ENCODE peak calls at places on chromosomes 7 and 10, in nine cellular contexts. X is heart left ventricle, H is IMR-90, F is tibial nerve, U is GM12878, G is endothelial cell of umbilical vein, I is esophagus squamous epithelium, S is breast epithelium, D is A549. N is an unnamed sample.

GRCh38 chr7:75813084-75813483 is 522 bp downstream of the CCL24 start:
- DNase-seq in X (no peak), H (peak), F (no peak), U (no peak), G (no peak), I (no peak), S (no peak), D (no peak), N (no peak)

GRCh38 chr10:132931258-132931657 is 11.1 kb downstream of the CFAP46 start:
- DNase-seq in X (no peak), H (peak), F (no peak), U (no peak), G (no peak), I (no peak), S (no peak), D (no peak), N (no peak)

GRCh38 chr10:59283456-59284082 is 78.8 kb downstream of the FAM13C start:
- DNase-seq in X (no peak), H (peak), F (no peak), U (no peak), G (no peak), I (no peak), S (no peak), D (no peak), N (no peak)

GRCh38 chr10:132395704-132396494 is 1.1 kb upstream of the PWWP2B start:
- DNase-seq in X (peak), H (no peak), F (peak), U (no peak), G (peak), I (no peak), S (peak), D (peak), N (no peak)

GRCh38 chr7:78379148-78379547 is 580.6 kb downstream of the PHTF2 start:
- DNase-seq in X (no peak), H (peak), F (no peak), U (no peak), G (no peak), I (no peak), S (no peak), D (no peak), N (no peak)

GRCh38 chr10:54577682-54578081 is 223.3 kb downstream of the PCDH15 start:
- DNase-seq in X (no peak), H (no peak), F (no peak), U (no peak), G (no peak), I (no peak), S (no peak), D (no peak), N (no peak)

GRCh38 chr10:122141821-122142651 is 129.1 kb upstream of the BTBD16 start:
- DNase-seq in X (peak), H (peak), F (no peak), U (no peak), G (peak), I (no peak), S (no peak), D (no peak), N (no peak)

GRCh38 chr10:112336556-112337201 is 37.2 kb upstream of the ACSL5 start:
- DNase-seq in X (no peak), H (no peak), F (no peak), U (no peak), G (no peak), I (no peak), S (no peak), D (no peak), N (no peak)

GRCh38 chr7:1192171-1192676 is 32.2 kb upstream of the ZFAND2A start:
- DNase-seq in X (no peak), H (peak), F (no peak), U (no peak), G (peak), I (no peak), S (no peak), D (peak), N (no peak)

GRCh38 chr10:103709341-103709920 is 145.9 kb downstream of the SH3PXD2A start:
- DNase-seq in X (no peak), H (peak), F (no peak), U (no peak), G (peak), I (no peak), S (no peak), D (no peak), N (no peak)

GRCh38 chr10:108982141-108982540 is 941.2 kb downstream of the XPNPEP1 start:
- DNase-seq in X (no peak), H (no peak), F (no peak), U (no peak), G (no peak), I (no peak), S (no peak), D (no peak), N (no peak)

GRCh38 chr7:11786186-11786585 is 45.8 kb downstream of the THSD7A start:
- DNase-seq in X (no peak), H (no peak), F (no peak), U (no peak), G (peak), I (no peak), S (no peak), D (peak), N (no peak)

GRCh38 chr10:3452683-3453388 is 280.3 kb upstream of the PITRM1 start:
- DNase-seq in X (no peak), H (peak), F (peak), U (no peak), G (peak), I (no peak), S (no peak), D (peak), N (no peak)

GRCh38 chr7:133688483-133689239 is 435.8 kb downstream of the EXOC4 start:
- DNase-seq in X (no peak), H (peak), F (no peak), U (no peak), G (no peak), I (no peak), S (no peak), D (no peak), N (no peak)

GRCh38 chr10:37053476-37053875 is 71.9 kb upstream of the ANKRD30A start:
- DNase-seq in X (no peak), H (no peak), F (no peak), U (no peak), G (no peak), I (no peak), S (no peak), D (peak), N (no peak)

GRCh38 chr7:2509298-2509906 is 10.2 kb upstream of the LFNG start:
- DNase-seq in X (no peak), H (no peak), F (no peak), U (no peak), G (no peak), I (no peak), S (no peak), D (no peak), N (no peak)

GRCh38 chr7:2507917-2508306 is 11.7 kb upstream of the LFNG start:
- DNase-seq in X (no peak), H (no peak), F (no peak), U (no peak), G (no peak), I (no peak), S (no peak), D (no peak), N (no peak)

GRCh38 chr7:2507208-2507916 is 12.2 kb upstream of the LFNG start:
- DNase-seq in X (no peak), H (no peak), F (no peak), U (no peak), G (no peak), I (no peak), S (no peak), D (no peak), N (no peak)

GRCh38 chr7:2510130-2510776 is 9.3 kb upstream of the LFNG start:
- DNase-seq in X (no peak), H (no peak), F (no peak), U (no peak), G (no peak), I (no peak), S (no peak), D (no peak), N (peak)

GRCh38 chr7:2508327-2509231 is 11.0 kb upstream of the LFNG start:
- DNase-seq in X (peak), H (peak), F (peak), U (no peak), G (no peak), I (no peak), S (no peak), D (no peak), N (peak)
- H3K4me3 ChIP-seq in X (peak), H (no peak), F (no peak), U (no peak), G (no peak), I (peak), S (peak), D (no peak), N (no peak)

DNA sequence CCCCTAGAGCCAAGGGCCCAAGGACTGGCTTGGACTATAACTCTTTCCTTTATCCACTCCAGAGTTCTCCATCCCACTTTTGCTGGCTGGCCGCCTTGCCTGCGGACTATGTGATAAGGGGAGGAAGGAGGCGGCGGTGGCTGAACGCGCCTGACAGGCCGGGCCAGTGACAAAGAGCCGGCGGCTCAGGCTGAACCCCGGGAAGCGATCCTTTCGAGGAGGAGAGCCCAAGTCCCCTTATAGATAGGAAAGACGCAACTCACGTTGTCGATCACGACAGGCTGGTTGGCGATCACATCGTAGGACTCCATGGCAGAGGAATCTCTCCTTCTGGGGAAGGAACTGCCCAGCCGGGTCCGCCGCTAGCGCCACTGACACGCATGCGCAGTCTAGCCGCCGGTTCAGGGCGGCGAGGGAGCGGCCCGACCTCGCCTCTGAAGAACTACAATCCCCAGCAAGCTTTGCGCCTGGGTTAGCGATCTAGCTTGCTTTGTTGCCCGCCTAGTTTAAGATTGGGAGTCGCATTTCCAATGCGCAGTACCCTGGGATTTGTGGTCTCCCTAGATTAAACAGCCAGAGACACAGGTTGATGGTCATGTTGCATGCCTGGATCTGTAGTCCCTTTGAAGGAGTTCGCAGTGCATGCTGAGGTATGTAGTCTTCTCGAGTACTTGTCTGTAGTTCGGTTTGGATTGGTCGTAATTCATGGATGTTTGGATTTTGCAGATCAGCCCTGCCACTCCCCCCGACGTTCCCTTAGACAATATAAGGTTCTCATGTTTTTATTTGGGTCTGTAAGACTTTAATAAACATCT is at the start of gene ACTR1A:
- DNase-seq in X (peak), H (peak), F (peak), U (peak), G (peak), I (peak), S (peak), D (peak), N (peak)
- TF ChIP-seq POLR2A in X (peak), H (peak), F (peak), U (peak), G (no peak), I (no peak), S (peak), D (peak), N (peak)

GRCh38 chr10:75276029-75276872 is 40.5 kb upstream of the COMTD1 start:
- DNase-seq in X (peak), H (no peak), F (no peak), U (no peak), G (no peak), I (no peak), S (no peak), D (no peak), N (no peak)
- H3K4me3 ChIP-seq in X (peak), H (no peak), F (peak), U (no peak), G (no peak), I (peak), S (no peak), D (no peak), N (no peak)

GRCh38 chr10:101030492-101031127 is 319 bp downstream of the PDZD7 start:
- DNase-seq in X (no peak), H (no peak), F (no peak), U (no peak), G (no peak), I (no peak), S (no peak), D (no peak), N (no peak)

GRCh38 chr10:101032637-101033201 is 1.7 kb downstream of the SFXN3 start:
- DNase-seq in X (peak), H (peak), F (peak), U (no peak), G (peak), I (no peak), S (no peak), D (peak), N (no peak)

GRCh38 chr10:101031128-101031795 is at the start of the genes PDZD7 and SFXN3:
- DNase-seq in X (peak), H (peak), F (peak), U (peak), G (peak), I (peak), S (peak), D (peak), N (peak)

GRCh38 chr10:101029520-101030309 is 1.2 kb downstream of the PDZD7 start:
- DNase-seq in X (no peak), H (no peak), F (no peak), U (no peak), G (no peak), I (no peak), S (no peak), D (peak), N (no peak)

DNA sequence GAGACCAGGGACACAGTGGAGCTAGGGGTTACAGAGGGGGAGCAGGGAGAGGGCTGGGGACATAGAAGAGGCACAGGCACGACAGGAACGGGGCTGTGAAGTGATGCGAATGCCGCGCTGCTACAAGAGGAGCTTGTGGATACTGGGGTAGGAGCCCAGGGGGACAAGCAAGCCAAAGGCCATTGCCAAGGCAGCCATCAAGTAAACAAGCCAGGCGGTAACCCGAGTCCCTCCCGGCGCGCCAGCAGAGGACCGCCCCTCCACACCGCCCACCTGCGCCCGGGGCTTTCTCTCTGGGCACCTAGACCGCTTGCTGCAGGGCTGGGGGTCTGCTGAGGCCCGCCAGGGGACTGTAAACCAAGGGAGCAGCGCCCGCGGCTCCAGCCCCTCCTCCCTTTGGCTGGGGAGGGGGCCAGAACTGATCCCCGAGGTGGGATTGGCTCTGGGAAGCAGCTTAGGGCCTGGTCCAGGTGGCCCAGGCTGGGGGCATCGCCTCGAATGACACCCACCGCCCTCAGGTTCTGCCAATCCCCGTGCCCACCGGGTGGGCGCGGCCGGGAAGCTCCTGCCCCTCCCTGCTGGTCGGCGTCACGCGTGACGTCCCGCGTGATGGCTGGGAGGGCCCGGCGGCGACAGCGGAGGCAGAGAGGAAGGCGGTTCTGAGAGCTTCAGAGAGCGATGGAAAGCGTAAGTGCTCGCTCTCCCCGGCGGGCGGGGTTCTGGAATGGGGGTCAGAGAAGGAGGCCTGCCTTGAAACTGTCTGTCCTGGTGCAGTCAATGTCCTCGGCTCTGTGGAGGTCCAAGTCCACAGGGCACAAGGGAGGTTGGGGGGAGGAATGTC is 982 bp downstream of the SFXN3 start:
- DNase-seq in X (peak), H (peak), F (peak), U (no peak), G (no peak), I (no peak), S (peak), D (peak), N (peak)
- TF ChIP-seq POLR2A in X (peak), H (no peak), F (peak), U (no peak), G (no peak), I (no peak), S (no peak), D (peak), N (peak)

GRCh38 chr10:74012480-74012879 is 14.6 kb downstream of the VCL start:
- DNase-seq in X (no peak), H (no peak), F (no peak), U (no peak), G (no peak), I (no peak), S (no peak), D (no peak), N (no peak)

GRCh38 chr10:74006269-74006668 is 8.4 kb downstream of the VCL start:
- DNase-seq in X (no peak), H (no peak), F (no peak), U (no peak), G (no peak), I (no peak), S (no peak), D (no peak), N (no peak)

GRCh38 chr10:74011762-74012161 is 13.8 kb downstream of the VCL start:
- DNase-seq in X (peak), H (peak), F (peak), U (no peak), G (peak), I (no peak), S (no peak), D (peak), N (no peak)

GRCh38 chr10:74011016-74011415 is 13.1 kb downstream of the VCL start:
- DNase-seq in X (no peak), H (no peak), F (no peak), U (no peak), G (no peak), I (no peak), S (no peak), D (no peak), N (no peak)

GRCh38 chr10:74008212-74008731 is 10.4 kb downstream of the VCL start:
- DNase-seq in X (no peak), H (peak), F (no peak), U (no peak), G (peak), I (no peak), S (no peak), D (no peak), N (no peak)
- H3K4me3 ChIP-seq in X (no peak), H (no peak), F (no peak), U (peak), G (no peak), I (no peak), S (no peak), D (no peak), N (no peak)

N was measured in prostate gland.